ENCODE peak calls at places on chromosomes 12 and 14, in six cellular contexts. I is IMR-90, X is gastrocnemius medialis, N is RWPE1, E is left ventricle myocardium superior, J is RPMI7951. Q is an unnamed sample.

GRCh38 chr12:68428724-68429580 is 96.8 kb upstream of the MDM1 start:
- DNase-seq in I (peak), X (no peak), N (no peak), E (no peak), J (no peak), Q (no peak)

GRCh38 chr12:9829990-9830389 is 2.7 kb downstream of the KLRF1 start:
- DNase-seq in I (no peak), X (no peak), N (no peak), E (no peak), J (no peak), Q (no peak)

GRCh38 chr14:72341686-72342085 is 409.5 kb downstream of the RGS6 start:
- DNase-seq in I (no peak), X (no peak), N (no peak), E (no peak), J (no peak), Q (no peak)

GRCh38 chr12:89946518-89946917 is 237.9 kb upstream of the ATP2B1 start:
- DNase-seq in I (no peak), X (no peak), N (no peak), E (no peak), J (no peak), Q (no peak)

GRCh38 chr14:56964885-56965284 is 154.6 kb upstream of the OTX2 start:
- DNase-seq in I (no peak), X (no peak), N (no peak), E (no peak), J (no peak), Q (no peak)

GRCh38 chr12:128857173-128857770 is 4.0 kb downstream of the GLT1D1 start:
- DNase-seq in I (no peak), X (no peak), N (no peak), E (no peak), J (no peak), Q (no peak)

GRCh38 chr12:107467716-107468115 is 217.9 kb upstream of the PWP1 start:
- DNase-seq in I (peak), X (no peak), N (no peak), E (no peak), J (no peak), Q (no peak)

GRCh38 chr12:53324113-53324778 is 2.8 kb upstream of the AAAS start:
- DNase-seq in I (no peak), X (no peak), N (no peak), E (peak), J (no peak), Q (no peak)

GRCh38 chr12:106841471-106842302 is 67.2 kb downstream of the RIC8B start:
- DNase-seq in I (peak), X (no peak), N (peak), E (no peak), J (peak), Q (peak)

Q was measured in HTR-8/SVneo.